ENCODE peak calls at places on chromosomes 5 and 9, in ten cellular contexts. One of them, this sample, is unnamed.

GRCh38 chr5:154213592-154213991 is 23.1 kb downstream of the GALNT10 start:
- DNase-seq in GM12865: no peak
- DNase-seq in left lung: no peak
- DNase-seq in A549: no peak
- DNase-seq in PC-3: no peak
- DNase-seq in neural crest cell: no peak
- DNase-seq in choroid plexus epithelial cell: no peak
- DNase-seq in heart right ventricle: no peak
- DNase-seq in MM.1S: no peak
- DNase-seq in foreskin keratinocyte: no peak
- DNase-seq in this sample: no peak

GRCh38 chr5:172593306-172593705 is 47.8 kb upstream of the NEURL1B start:
- DNase-seq in choroid plexus epithelial cell: no peak
- DNase-seq in neural crest cell: no peak
- DNase-seq in GM12865: no peak
- DNase-seq in PC-3: no peak
- DNase-seq in left lung: no peak
- DNase-seq in heart right ventricle: no peak
- DNase-seq in MM.1S: no peak
- DNase-seq in foreskin keratinocyte: no peak
- DNase-seq in A549: no peak
- DNase-seq in this sample: no peak

GRCh38 chr9:69936427-69936826 is 107.2 kb upstream of the MAMDC2 start:
- DNase-seq in left lung: no peak
- DNase-seq in A549: peak; percentile 20
- DNase-seq in neural crest cell: no peak
- DNase-seq in heart right ventricle: no peak
- DNase-seq in MM.1S: no peak
- DNase-seq in choroid plexus epithelial cell: peak; percentile 86
- DNase-seq in PC-3: peak; percentile 75
- DNase-seq in foreskin keratinocyte: peak; percentile 80
- DNase-seq in GM12865: no peak
- DNase-seq in this sample: peak; percentile 75

GRCh38 chr9:89598926-89599325 is 5.9 kb upstream of the GADD45G start:
- DNase-seq in heart right ventricle: no peak
- DNase-seq in choroid plexus epithelial cell: no peak
- DNase-seq in MM.1S: no peak
- DNase-seq in left lung: no peak
- DNase-seq in foreskin keratinocyte: no peak
- DNase-seq in PC-3: no peak
- DNase-seq in GM12865: no peak
- DNase-seq in A549: peak; percentile 25
- DNase-seq in neural crest cell: no peak
- DNase-seq in this sample: no peak

GRCh38 chr9:127578627-127578951 is 33.5 kb upstream of the STXBP1 start:
- DNase-seq in heart right ventricle: no peak
- DNase-seq in GM12865: no peak
- DNase-seq in neural crest cell: no peak
- DNase-seq in foreskin keratinocyte: no peak
- DNase-seq in PC-3: no peak
- DNase-seq in MM.1S: no peak
- DNase-seq in left lung: no peak
- DNase-seq in choroid plexus epithelial cell: no peak
- DNase-seq in A549: no peak
- DNase-seq in this sample: no peak

GRCh38 chr5:150788974-150789373 is 10.4 kb downstream of the SMIM3 start:
- DNase-seq in PC-3: no peak
- DNase-seq in A549: no peak
- DNase-seq in foreskin keratinocyte: no peak
- DNase-seq in heart right ventricle: no peak
- DNase-seq in choroid plexus epithelial cell: no peak
- DNase-seq in neural crest cell: no peak
- DNase-seq in MM.1S: no peak
- DNase-seq in GM12865: no peak
- DNase-seq in left lung: no peak
- DNase-seq in this sample: no peak

GRCh38 chr5:176166427-176166826 is 71.8 kb upstream of the SIMC1 start:
- DNase-seq in MM.1S: no peak
- DNase-seq in A549: no peak
- DNase-seq in heart right ventricle: no peak
- DNase-seq in neural crest cell: no peak
- DNase-seq in foreskin keratinocyte: peak; percentile 56
- DNase-seq in left lung: no peak
- DNase-seq in choroid plexus epithelial cell: no peak
- DNase-seq in GM12865: no peak
- DNase-seq in PC-3: peak; percentile 67
- DNase-seq in this sample: peak; percentile 41

GRCh38 chr9:94490465-94490864 is 64.4 kb upstream of the PCAT7 start:
- DNase-seq in GM12865: no peak
- DNase-seq in MM.1S: no peak
- DNase-seq in heart right ventricle: no peak
- DNase-seq in left lung: no peak
- DNase-seq in foreskin keratinocyte: no peak
- DNase-seq in choroid plexus epithelial cell: peak; percentile 21
- DNase-seq in PC-3: no peak
- DNase-seq in A549: no peak
- DNase-seq in neural crest cell: no peak
- DNase-seq in this sample: peak; percentile 2

GRCh38 chr9:87382902-87383301 is 114.8 kb upstream of the DAPK1 start:
- DNase-seq in A549: peak; percentile 69
- DNase-seq in heart right ventricle: no peak
- DNase-seq in neural crest cell: no peak
- DNase-seq in GM12865: peak; percentile 9
- DNase-seq in choroid plexus epithelial cell: peak; percentile 86
- DNase-seq in foreskin keratinocyte: peak; percentile 68
- DNase-seq in left lung: no peak
- DNase-seq in MM.1S: no peak
- DNase-seq in PC-3: no peak
- DNase-seq in this sample: peak; percentile 81

GRCh38 chr5:40503438-40503837 is 176.3 kb upstream of the PTGER4 start:
- DNase-seq in A549: no peak
- DNase-seq in heart right ventricle: no peak
- DNase-seq in foreskin keratinocyte: no peak
- DNase-seq in MM.1S: no peak
- DNase-seq in left lung: no peak
- DNase-seq in neural crest cell: no peak
- DNase-seq in GM12865: no peak
- DNase-seq in PC-3: peak; percentile 88
- DNase-seq in choroid plexus epithelial cell: peak; percentile 14
- DNase-seq in this sample: no peak

GRCh38 chr5:54959673-54960418 is 25.5 kb downstream of the ESM1 start:
- DNase-seq in MM.1S: no peak
- DNase-seq in choroid plexus epithelial cell: peak; percentile 56
- DNase-seq in neural crest cell: no peak
- DNase-seq in foreskin keratinocyte: no peak
- DNase-seq in A549: no peak
- DNase-seq in GM12865: peak; percentile 25
- DNase-seq in PC-3: peak; percentile 3
- DNase-seq in left lung: no peak
- DNase-seq in heart right ventricle: no peak
- DNase-seq in this sample: peak; percentile 21

GRCh38 chr9:107345327-107345726 is 62.2 kb downstream of the RAD23B start:
- DNase-seq in neural crest cell: no peak
- DNase-seq in A549: no peak
- DNase-seq in MM.1S: no peak
- DNase-seq in left lung: no peak
- DNase-seq in foreskin keratinocyte: no peak
- DNase-seq in PC-3: no peak
- DNase-seq in choroid plexus epithelial cell: peak; percentile 37
- DNase-seq in GM12865: no peak
- DNase-seq in heart right ventricle: no peak
- DNase-seq in this sample: peak; percentile 33

GRCh38 chr9:74498616-74499095 is 1.5 kb downstream of the RORB start:
- DNase-seq in heart right ventricle: peak; percentile 5
- DNase-seq in choroid plexus epithelial cell: no peak
- DNase-seq in neural crest cell: peak; percentile 20
- DNase-seq in GM12865: no peak
- DNase-seq in MM.1S: no peak
- DNase-seq in PC-3: no peak
- DNase-seq in A549: no peak
- DNase-seq in foreskin keratinocyte: no peak
- DNase-seq in left lung: no peak
- DNase-seq in this sample: no peak

GRCh38 chr9:131739192-131739961 is 499 bp downstream of the RAPGEF1 start:
- DNase-seq in choroid plexus epithelial cell: no peak
- DNase-seq in PC-3: peak; percentile 29
- DNase-seq in foreskin keratinocyte: no peak
- DNase-seq in MM.1S: peak; percentile 41
- DNase-seq in neural crest cell: peak; percentile 28
- DNase-seq in left lung: peak; percentile 93
- DNase-seq in heart right ventricle: peak; percentile 57
- DNase-seq in A549: no peak
- DNase-seq in GM12865: peak; percentile 54
- DNase-seq in this sample: no peak
- TF ChIP-seq CTCF in choroid plexus epithelial cell: no peak
- TF ChIP-seq CTCF in PC-3: no peak
- TF ChIP-seq CTCF in foreskin keratinocyte: no peak
- TF ChIP-seq CTCF in MM.1S: no peak
- TF ChIP-seq CTCF in neural crest cell: no peak
- TF ChIP-seq CTCF in left lung: no peak
- TF ChIP-seq CTCF in heart right ventricle: no peak
- TF ChIP-seq CTCF in A549: no peak
- TF ChIP-seq CTCF in GM12865: no peak
- TF ChIP-seq CTCF in this sample: no peak

DNA sequence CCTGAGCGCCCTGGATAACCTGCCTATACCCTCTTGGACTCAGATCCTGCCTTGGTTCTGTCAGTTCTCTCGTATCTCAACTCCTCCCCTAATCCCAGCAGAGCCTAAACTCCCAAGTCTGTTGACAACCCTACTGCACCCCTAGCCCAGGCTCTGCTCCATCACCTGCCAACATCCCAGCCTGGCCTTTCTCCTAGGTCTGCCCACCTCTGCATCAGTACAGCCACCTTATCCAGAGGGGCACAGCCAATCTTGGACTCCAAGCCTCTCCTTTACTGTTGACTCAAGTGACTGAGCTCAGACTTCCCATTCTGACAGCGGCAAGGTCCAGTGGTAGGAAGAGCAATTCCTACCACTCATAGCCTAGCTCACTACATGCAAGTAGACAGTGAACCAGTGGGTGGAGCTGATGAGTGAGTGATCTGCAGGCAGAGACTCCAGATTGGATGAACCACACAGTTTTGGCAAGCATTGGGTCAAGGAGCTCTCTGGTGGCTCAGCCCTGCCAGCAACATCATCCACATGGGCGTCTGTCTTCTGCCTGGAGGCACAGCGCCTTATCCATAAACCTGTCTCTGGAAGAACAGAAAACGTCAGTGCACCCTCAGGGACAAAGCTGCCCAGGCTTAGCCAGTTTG is 26.5 kb downstream of the TRMO start:
- DNase-seq in left lung: no peak
- DNase-seq in MM.1S: peak; percentile 16
- DNase-seq in heart right ventricle: no peak
- DNase-seq in PC-3: peak; percentile 53
- DNase-seq in foreskin keratinocyte: peak; percentile 55
- DNase-seq in neural crest cell: no peak
- DNase-seq in A549: peak; percentile 64
- DNase-seq in choroid plexus epithelial cell: peak; percentile 37
- DNase-seq in GM12865: peak; percentile 20
- DNase-seq in this sample: peak; percentile 54
- TF ChIP-seq CTCF in left lung: no peak
- TF ChIP-seq CTCF in MM.1S: peak; percentile 36
- TF ChIP-seq CTCF in heart right ventricle: no peak
- TF ChIP-seq CTCF in PC-3: peak; percentile 37
- TF ChIP-seq CTCF in foreskin keratinocyte: peak; percentile 46
- TF ChIP-seq CTCF in neural crest cell: no peak
- TF ChIP-seq CTCF in A549: no peak
- TF ChIP-seq CTCF in choroid plexus epithelial cell: peak; percentile 31
- TF ChIP-seq CTCF in GM12865: peak; percentile 22
- TF ChIP-seq CTCF in this sample: peak; percentile 18

DNA sequence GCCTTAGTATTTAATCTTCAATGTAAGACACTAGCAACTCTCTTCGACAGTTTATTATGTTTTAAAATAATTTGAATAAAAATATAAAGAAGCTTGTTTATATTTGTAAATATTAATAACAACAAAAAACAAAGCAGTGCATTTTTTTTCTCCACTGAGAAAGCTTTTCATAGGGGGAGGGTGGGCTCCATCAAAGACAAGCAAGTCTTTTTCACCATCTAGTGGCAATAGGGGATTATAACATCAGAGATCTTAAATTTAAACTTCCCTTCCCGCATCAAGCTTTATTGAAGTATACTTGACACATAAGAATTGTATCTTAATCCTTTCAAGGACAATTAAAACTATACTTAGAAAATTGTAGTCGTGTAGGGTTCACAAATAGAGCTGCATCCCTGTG is 9.3 kb upstream of the OR13F1 start:
- DNase-seq in A549: peak; percentile 18
- DNase-seq in neural crest cell: no peak
- DNase-seq in heart right ventricle: no peak
- DNase-seq in MM.1S: no peak
- DNase-seq in choroid plexus epithelial cell: peak; percentile 11
- DNase-seq in left lung: no peak
- DNase-seq in PC-3: peak; percentile 33
- DNase-seq in GM12865: no peak
- DNase-seq in foreskin keratinocyte: no peak
- DNase-seq in this sample: peak; percentile 11
- TF ChIP-seq CTCF in A549: peak; percentile 30
- TF ChIP-seq CTCF in neural crest cell: peak; percentile 47
- TF ChIP-seq CTCF in heart right ventricle: peak; percentile 21
- TF ChIP-seq CTCF in MM.1S: no peak
- TF ChIP-seq CTCF in choroid plexus epithelial cell: peak; percentile 15
- TF ChIP-seq CTCF in left lung: no peak
- TF ChIP-seq CTCF in PC-3: peak; percentile 44
- TF ChIP-seq CTCF in GM12865: no peak
- TF ChIP-seq CTCF in foreskin keratinocyte: peak; percentile 49
- TF ChIP-seq CTCF in this sample: peak; percentile 30

DNA sequence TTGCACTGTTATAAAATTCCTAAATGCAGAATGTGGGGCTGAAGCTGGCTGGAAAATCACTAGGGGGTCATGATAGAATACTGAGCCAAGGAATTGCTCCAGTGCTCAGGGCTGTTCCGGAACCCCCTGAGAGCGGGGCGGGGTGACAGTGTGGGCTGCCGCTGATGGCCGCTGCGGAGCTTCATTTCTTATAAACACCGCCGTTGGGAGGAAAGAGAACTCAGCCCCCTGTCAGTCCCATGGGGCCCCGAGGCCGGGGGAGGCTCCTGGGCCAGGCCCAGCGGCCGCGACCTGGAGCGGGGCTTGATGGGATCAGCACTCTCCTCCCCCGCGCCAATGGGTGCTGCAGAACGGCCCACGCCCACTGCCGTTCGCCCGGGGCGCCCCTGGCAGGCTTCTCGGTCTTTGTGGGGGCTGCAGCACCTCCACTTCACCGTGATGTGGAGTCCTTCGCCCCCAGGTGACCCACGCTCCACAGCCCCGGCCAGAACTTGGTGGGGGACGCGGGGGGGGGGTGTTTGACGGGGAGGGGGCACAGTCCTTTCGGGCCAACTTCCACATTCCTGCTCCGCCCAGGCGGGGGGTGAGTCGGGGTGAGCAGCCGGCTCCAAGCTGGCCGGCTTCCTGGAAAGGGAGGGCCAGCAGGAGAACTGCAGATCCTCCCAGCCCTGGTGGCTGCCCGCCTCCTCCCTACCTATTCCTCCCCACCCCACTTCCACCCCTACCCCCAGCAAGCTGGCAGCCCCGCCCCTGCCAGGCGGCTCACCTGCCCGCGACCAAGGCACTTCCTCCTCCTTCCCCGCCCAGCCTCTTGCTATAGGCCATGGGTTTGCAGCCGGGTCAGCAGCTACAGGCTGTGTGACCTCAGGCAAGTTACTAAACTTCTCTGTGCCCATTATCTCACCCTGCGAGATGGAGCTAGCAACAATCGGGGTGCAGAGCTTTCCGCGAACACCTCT is 5.4 kb upstream of the IRF1 start:
- DNase-seq in GM12865: peak; percentile 92
- DNase-seq in choroid plexus epithelial cell: peak; percentile 95
- DNase-seq in foreskin keratinocyte: peak; percentile 87
- DNase-seq in heart right ventricle: peak; percentile 94
- DNase-seq in left lung: peak; percentile 98
- DNase-seq in neural crest cell: peak; percentile 31
- DNase-seq in PC-3: peak; percentile 90
- DNase-seq in MM.1S: peak; percentile 96
- DNase-seq in A549: peak; percentile 91
- DNase-seq in this sample: peak; percentile 90
- TF ChIP-seq CTCF in GM12865: no peak
- TF ChIP-seq CTCF in choroid plexus epithelial cell: peak; percentile 30
- TF ChIP-seq CTCF in foreskin keratinocyte: peak; percentile 16
- TF ChIP-seq CTCF in heart right ventricle: peak; percentile 8
- TF ChIP-seq CTCF in left lung: no peak
- TF ChIP-seq CTCF in neural crest cell: no peak
- TF ChIP-seq CTCF in PC-3: no peak
- TF ChIP-seq CTCF in MM.1S: peak; percentile 15
- TF ChIP-seq CTCF in A549: no peak
- TF ChIP-seq CTCF in this sample: no peak